ENCODE peak calls at places on chromosomes 3 and 15, in four cellular contexts. P, U, M and N are unnamed samples.

GRCh38 chr15:69784808-69785550 is 312.7 kb downstream of the TLE3 start:
- DNase-seq in P (no peak), U (no peak), M (no peak), N (peak)

GRCh38 chr15:90025461-90026033 is 24.4 kb downstream of the ZNF710 start:
- DNase-seq in P (no peak), U (no peak), M (no peak), N (no peak)

GRCh38 chr3:146513386-146514051 is 30.9 kb downstream of the PLSCR1 start:
- DNase-seq in P (no peak), U (no peak), M (no peak), N (peak)

GRCh38 chr3:45848392-45848791 is 6.5 kb upstream of the LZTFL1 start:
- DNase-seq in P (no peak), U (no peak), M (no peak), N (no peak)

GRCh38 chr15:90479656-90480055 is 50.1 kb upstream of the CRTC3 start:
- DNase-seq in P (no peak), U (no peak), M (no peak), N (peak)

GRCh38 chr3:140384028-140384771 is 293.7 kb upstream of the TRIM42 start:
- DNase-seq in P (no peak), U (no peak), M (no peak), N (no peak)

GRCh38 chr3:22284559-22284958 is 533.5 kb upstream of the ZNF385D start:
- DNase-seq in P (no peak), U (no peak), M (no peak), N (peak)

GRCh38 chr3:138113309-138113708 is 2.1 kb downstream of the DZIP1L start:
- DNase-seq in P (no peak), U (no peak), M (no peak), N (no peak)

GRCh38 chr15:52021892-52022540 is 3.0 kb downstream of the MAPK6 start:
- DNase-seq in P (peak), U (no peak), M (no peak), N (no peak)

GRCh38 chr15:98744506-98744905 is 96.2 kb downstream of the IGF1R start:
- DNase-seq in P (peak), U (no peak), M (no peak), N (no peak)

GRCh38 chr3:21673393-21673792 is 77.6 kb downstream of the ZNF385D start:
- DNase-seq in P (no peak), U (no peak), M (no peak), N (no peak)

GRCh38 chr15:58584789-58585461 is 153.1 kb downstream of the LIPC start:
- DNase-seq in P (no peak), U (no peak), M (no peak), N (no peak)

GRCh38 chr3:33360136-33360825 is 79.9 kb downstream of the UBP1 start:
- DNase-seq in P (no peak), U (no peak), M (no peak), N (peak)

GRCh38 chr3:96760956-96761355 is 53.4 kb upstream of the EPHA6 start:
- DNase-seq in P (no peak), U (no peak), M (no peak), N (no peak)